ENCODE peak calls at places on chromosomes 7 and 10, in five cellular contexts. One of them, this sample, is unnamed.

GRCh38 chr7:141442781-141443180 is 108.4 kb upstream of the AGK start:
- DNase-seq in body of pancreas: no peak
- DNase-seq in substantia nigra: no peak
- DNase-seq in activated T-helper 1 cell treated with anti-CD3 and anti-CD28 coated beads, Interleukin-2, amount 50 U/mL, for 16 hours: no peak
- DNase-seq in GM20000: no peak
- DNase-seq in this sample: no peak

GRCh38 chr7:48084727-48085432 is 4.2 kb upstream of the UPP1 start:
- DNase-seq in substantia nigra: no peak
- DNase-seq in activated T-helper 1 cell treated with anti-CD3 and anti-CD28 coated beads, Interleukin-2, amount 50 U/mL, for 16 hours: no peak
- DNase-seq in GM20000: peak; percentile 78
- DNase-seq in body of pancreas: peak; percentile 75
- DNase-seq in this sample: no peak

GRCh38 chr10:61110188-61110844 is 166.3 kb upstream of the RHOBTB1 start:
- DNase-seq in substantia nigra: no peak
- DNase-seq in activated T-helper 1 cell treated with anti-CD3 and anti-CD28 coated beads, Interleukin-2, amount 50 U/mL, for 16 hours: no peak
- DNase-seq in body of pancreas: no peak
- DNase-seq in GM20000: no peak
- DNase-seq in this sample: no peak

GRCh38 chr10:5697342-5697741 is 12.7 kb downstream of the TASOR2 start:
- DNase-seq in body of pancreas: no peak
- DNase-seq in GM20000: no peak
- DNase-seq in substantia nigra: no peak
- DNase-seq in activated T-helper 1 cell treated with anti-CD3 and anti-CD28 coated beads, Interleukin-2, amount 50 U/mL, for 16 hours: no peak
- DNase-seq in this sample: no peak

GRCh38 chr10:130954326-130954905 is 357.1 kb downstream of the TCERG1L start:
- DNase-seq in body of pancreas: no peak
- DNase-seq in activated T-helper 1 cell treated with anti-CD3 and anti-CD28 coated beads, Interleukin-2, amount 50 U/mL, for 16 hours: no peak
- DNase-seq in substantia nigra: no peak
- DNase-seq in GM20000: no peak
- DNase-seq in this sample: no peak

GRCh38 chr10:119498889-119499864 is 43.3 kb downstream of the RGS10 start:
- DNase-seq in activated T-helper 1 cell treated with anti-CD3 and anti-CD28 coated beads, Interleukin-2, amount 50 U/mL, for 16 hours: no peak
- DNase-seq in GM20000: no peak
- DNase-seq in substantia nigra: no peak
- DNase-seq in body of pancreas: no peak
- DNase-seq in this sample: no peak

GRCh38 chr10:84156768-84157167 is 16.8 kb upstream of the GPR15LG start:
- DNase-seq in activated T-helper 1 cell treated with anti-CD3 and anti-CD28 coated beads, Interleukin-2, amount 50 U/mL, for 16 hours: no peak
- DNase-seq in GM20000: no peak
- DNase-seq in substantia nigra: no peak
- DNase-seq in body of pancreas: no peak
- DNase-seq in this sample: no peak

GRCh38 chr7:947391-948210 is 6.9 kb downstream of the ADAP1 start:
- DNase-seq in substantia nigra: no peak
- DNase-seq in GM20000: no peak
- DNase-seq in body of pancreas: no peak
- DNase-seq in activated T-helper 1 cell treated with anti-CD3 and anti-CD28 coated beads, Interleukin-2, amount 50 U/mL, for 16 hours: no peak
- DNase-seq in this sample: no peak

GRCh38 chr10:96709525-96709924 is 10.8 kb downstream of the PIK3AP1 start:
- DNase-seq in substantia nigra: no peak
- DNase-seq in GM20000: no peak
- DNase-seq in body of pancreas: no peak
- DNase-seq in activated T-helper 1 cell treated with anti-CD3 and anti-CD28 coated beads, Interleukin-2, amount 50 U/mL, for 16 hours: no peak
- DNase-seq in this sample: no peak

GRCh38 chr7:32587431-32587948 is 92.2 kb downstream of the AVL9 start:
- DNase-seq in GM20000: no peak
- DNase-seq in substantia nigra: no peak
- DNase-seq in body of pancreas: no peak
- DNase-seq in activated T-helper 1 cell treated with anti-CD3 and anti-CD28 coated beads, Interleukin-2, amount 50 U/mL, for 16 hours: no peak
- DNase-seq in this sample: no peak

GRCh38 chr10:97134983-97135382 is 50.8 kb downstream of the SLIT1 start:
- DNase-seq in substantia nigra: no peak
- DNase-seq in activated T-helper 1 cell treated with anti-CD3 and anti-CD28 coated beads, Interleukin-2, amount 50 U/mL, for 16 hours: no peak
- DNase-seq in body of pancreas: no peak
- DNase-seq in GM20000: no peak
- DNase-seq in this sample: no peak

GRCh38 chr10:3861785-3862184 is 76.8 kb upstream of the KLF6 start:
- DNase-seq in activated T-helper 1 cell treated with anti-CD3 and anti-CD28 coated beads, Interleukin-2, amount 50 U/mL, for 16 hours: no peak
- DNase-seq in body of pancreas: no peak
- DNase-seq in substantia nigra: no peak
- DNase-seq in GM20000: no peak
- DNase-seq in this sample: no peak

GRCh38 chr7:3162286-3162685 is 118.6 kb upstream of the CARD11 start:
- DNase-seq in activated T-helper 1 cell treated with anti-CD3 and anti-CD28 coated beads, Interleukin-2, amount 50 U/mL, for 16 hours: no peak
- DNase-seq in substantia nigra: no peak
- DNase-seq in body of pancreas: no peak
- DNase-seq in GM20000: no peak
- DNase-seq in this sample: no peak

GRCh38 chr7:43869898-43870240 is 552 bp upstream of the MRPS24 start:
- DNase-seq in GM20000: no peak
- DNase-seq in activated T-helper 1 cell treated with anti-CD3 and anti-CD28 coated beads, Interleukin-2, amount 50 U/mL, for 16 hours: no peak
- DNase-seq in body of pancreas: peak; percentile 43
- DNase-seq in substantia nigra: no peak
- DNase-seq in this sample: no peak

GRCh38 chr7:136018104-136018503 is 40.9 kb upstream of the MTPN start:
- DNase-seq in body of pancreas: no peak
- DNase-seq in activated T-helper 1 cell treated with anti-CD3 and anti-CD28 coated beads, Interleukin-2, amount 50 U/mL, for 16 hours: no peak
- DNase-seq in GM20000: no peak
- DNase-seq in substantia nigra: no peak
- DNase-seq in this sample: no peak

GRCh38 chr10:102020938-102021337 is 35.0 kb downstream of the ARMH3 start:
- DNase-seq in activated T-helper 1 cell treated with anti-CD3 and anti-CD28 coated beads, Interleukin-2, amount 50 U/mL, for 16 hours: no peak
- DNase-seq in GM20000: no peak
- DNase-seq in substantia nigra: no peak
- DNase-seq in body of pancreas: no peak
- DNase-seq in this sample: no peak

GRCh38 chr7:7972128-7972527 is 3.5 kb downstream of the GLCCI1 start:
- DNase-seq in substantia nigra: peak; percentile 4
- DNase-seq in body of pancreas: no peak
- DNase-seq in activated T-helper 1 cell treated with anti-CD3 and anti-CD28 coated beads, Interleukin-2, amount 50 U/mL, for 16 hours: no peak
- DNase-seq in GM20000: no peak
- DNase-seq in this sample: peak; percentile 28

GRCh38 chr7:106180721-106181120 is 68.6 kb upstream of the SYPL1 start:
- DNase-seq in GM20000: no peak
- DNase-seq in body of pancreas: no peak
- DNase-seq in activated T-helper 1 cell treated with anti-CD3 and anti-CD28 coated beads, Interleukin-2, amount 50 U/mL, for 16 hours: no peak
- DNase-seq in substantia nigra: no peak
- DNase-seq in this sample: no peak

GRCh38 chr10:81309041-81309552 is 565.9 kb upstream of the NRG3 start:
- DNase-seq in activated T-helper 1 cell treated with anti-CD3 and anti-CD28 coated beads, Interleukin-2, amount 50 U/mL, for 16 hours: no peak
- DNase-seq in GM20000: no peak
- DNase-seq in body of pancreas: no peak
- DNase-seq in substantia nigra: no peak
- DNase-seq in this sample: no peak

GRCh38 chr10:35074266-35074665 is 15.9 kb downstream of the CUL2 start:
- DNase-seq in GM20000: no peak
- DNase-seq in body of pancreas: no peak
- DNase-seq in activated T-helper 1 cell treated with anti-CD3 and anti-CD28 coated beads, Interleukin-2, amount 50 U/mL, for 16 hours: no peak
- DNase-seq in substantia nigra: no peak
- DNase-seq in this sample: no peak

GRCh38 chr10:97318772-97319651 is at the start of gene FRAT1:
- DNase-seq in substantia nigra: peak; percentile 78
- DNase-seq in activated T-helper 1 cell treated with anti-CD3 and anti-CD28 coated beads, Interleukin-2, amount 50 U/mL, for 16 hours: peak; percentile 87
- DNase-seq in body of pancreas: peak; percentile 93
- DNase-seq in GM20000: peak; percentile 86
- DNase-seq in this sample: peak; percentile 60

GRCh38 chr7:342681-343216 is 52.8 kb downstream of the FOXL3 start:
- DNase-seq in activated T-helper 1 cell treated with anti-CD3 and anti-CD28 coated beads, Interleukin-2, amount 50 U/mL, for 16 hours: no peak
- DNase-seq in body of pancreas: peak; percentile 44
- DNase-seq in GM20000: no peak
- DNase-seq in substantia nigra: no peak
- DNase-seq in this sample: no peak

GRCh38 chr7:34059551-34059840 is 154.2 kb downstream of the BMPER start:
- DNase-seq in substantia nigra: no peak
- DNase-seq in GM20000: no peak
- DNase-seq in activated T-helper 1 cell treated with anti-CD3 and anti-CD28 coated beads, Interleukin-2, amount 50 U/mL, for 16 hours: no peak
- DNase-seq in body of pancreas: no peak
- DNase-seq in this sample: no peak

This sample was measured in NCI-H1694 treated with DMSO at 0.1 percent for 48 hours.